ENCODE peak calls at places on chromosomes 2 and 18, in nine cellular contexts. T is activated effector memory CD4-positive, alpha-beta T cell treated with Interleukin-2 at 50 U/mL for 16 hours; K is amniotic stem cell; M is gastrocnemius medialis; S is lower leg skin; H is SK-N-DZ; G is ELF-1; I is brain microvascular endothelial cell; O is HTR-8/SVneo. E is an unnamed sample.
A peak's percentile ranks its signal among the peaks of the same experiment; 100 is the strongest.

GRCh38 chr2:157691695-157692094 is 63.0 kb upstream of the ACVR1C start:
- DNase-seq in T (no peak), K (no peak), M (no peak), S (no peak), H (no peak), G (no peak), I (no peak), O (no peak), E (no peak)

GRCh38 chr18:5824370-5824984 is 70.8 kb downstream of the TMEM200C start:
- DNase-seq in T (no peak), K (no peak), M (no peak), S (no peak), H (no peak), G (peak; percentile 18), I (no peak), O (no peak), E (no peak)

GRCh38 chr2:65199194-65199593 is 28.4 kb upstream of the ACTR2 start:
- DNase-seq in T (no peak), K (no peak), M (no peak), S (no peak), H (no peak), G (no peak), I (no peak), O (no peak), E (no peak)

GRCh38 chr2:61410185-61410584 is 60.7 kb downstream of the USP34 start:
- DNase-seq in T (no peak), K (no peak), M (no peak), S (no peak), H (no peak), G (no peak), I (no peak), O (no peak), E (no peak)

GRCh38 chr2:64975232-64975791 is 13.9 kb upstream of the SLC1A4 start:
- DNase-seq in T (no peak), K (peak; percentile 31), M (peak; percentile 92), S (peak; percentile 48), H (no peak), G (peak; percentile 25), I (peak; percentile 37), O (peak; percentile 86), E (peak; percentile 78)

GRCh38 chr18:52395146-52395852 is 55.3 kb downstream of the DCC start:
- DNase-seq in T (no peak), K (no peak), M (no peak), S (no peak), H (no peak), G (no peak), I (no peak), O (no peak), E (no peak)

GRCh38 chr2:157782057-157782845 is 93.9 kb downstream of the ACVR1 start:
- DNase-seq in T (no peak), K (no peak), M (peak; percentile 73), S (no peak), H (no peak), G (no peak), I (peak; percentile 18), O (peak; percentile 1), E (no peak)

GRCh38 chr18:45690975-45691815 is 32.8 kb upstream of the SLC14A1 start:
- DNase-seq in T (peak; percentile 64), K (no peak), M (peak; percentile 44), S (peak; percentile 66), H (peak; percentile 46), G (peak; percentile 90), I (peak; percentile 80), O (peak; percentile 51), E (peak; percentile 19)

GRCh38 chr2:121561617-121562268 is 31.1 kb downstream of the RNU4ATAC start:
- DNase-seq in T (no peak), K (no peak), M (peak; percentile 39), S (no peak), H (no peak), G (no peak), I (peak; percentile 9), O (peak; percentile 14), E (peak; percentile 18)

GRCh38 chr18:48300463-48300961 is 108.7 kb downstream of the ZBTB7C start:
- DNase-seq in T (no peak), K (no peak), M (peak; percentile 23), S (no peak), H (no peak), G (peak; percentile 74), I (no peak), O (no peak), E (no peak)

GRCh38 chr2:30641765-30642341 is 165.4 kb downstream of the CAPN13 start:
- DNase-seq in T (no peak), K (no peak), M (no peak), S (no peak), H (no peak), G (no peak), I (no peak), O (no peak), E (no peak)

GRCh38 chr2:173307287-173307686 is 47.4 kb upstream of the CDCA7 start:
- DNase-seq in T (no peak), K (no peak), M (no peak), S (no peak), H (no peak), G (peak; percentile 16), I (no peak), O (no peak), E (no peak)

GRCh38 chr2:54755641-54756326 is 32.3 kb downstream of the EML6 start:
- DNase-seq in T (no peak), K (no peak), M (no peak), S (no peak), H (no peak), G (no peak), I (no peak), O (no peak), E (no peak)

GRCh38 chr2:152432206-152432653 is 97.3 kb downstream of the FMNL2 start:
- DNase-seq in T (no peak), K (no peak), M (peak; percentile 72), S (peak; percentile 70), H (no peak), G (no peak), I (peak; percentile 77), O (no peak), E (no peak)

GRCh38 chr2:190404487-190404886 is 3.7 kb upstream of the MFSD6 start:
- DNase-seq in T (no peak), K (no peak), M (no peak), S (no peak), H (no peak), G (no peak), I (peak; percentile 22), O (no peak), E (no peak)

GRCh38 chr2:204796581-204796980 is 251.3 kb downstream of the PARD3B start:
- DNase-seq in T (no peak), K (no peak), M (no peak), S (no peak), H (no peak), G (no peak), I (no peak), O (no peak), E (no peak)

E was measured in H54.